ENCODE peak calls at places on chromosomes 1 and 21, in eight cellular contexts. One of them, this sample, is unnamed.

GRCh38 chr1:51998007-51998406 is 7.5 kb upstream of the RAB3B start:
- DNase-seq in NCI-H446: no peak
- DNase-seq in activated naive CD8-positive, alpha-beta T cell treated with anti-CD3 and anti-CD28 coated beads, Interleukin-2, amount 50 U/mL, for 24 hours: no peak
- DNase-seq in T-cell: no peak
- DNase-seq in stimulated activated CD8-positive, alpha-beta memory T cell treated with anti-CD3 and anti-CD28 coated beads, Interleukin-12 subunit alpha, Interleukin-12 subunit beta, amount 100 ng/mL, for 1 hour: no peak
- DNase-seq in kidney epithelial cell: no peak
- DNase-seq in endothelial cell: no peak
- DNase-seq in amygdala: no peak
- DNase-seq in this sample: no peak

GRCh38 chr1:212967767-212968166 is 17.4 kb downstream of the VASH2 start:
- DNase-seq in NCI-H446: no peak
- DNase-seq in activated naive CD8-positive, alpha-beta T cell treated with anti-CD3 and anti-CD28 coated beads, Interleukin-2, amount 50 U/mL, for 24 hours: no peak
- DNase-seq in T-cell: no peak
- DNase-seq in stimulated activated CD8-positive, alpha-beta memory T cell treated with anti-CD3 and anti-CD28 coated beads, Interleukin-12 subunit alpha, Interleukin-12 subunit beta, amount 100 ng/mL, for 1 hour: no peak
- DNase-seq in kidney epithelial cell: no peak
- DNase-seq in endothelial cell: peak; percentile 35
- DNase-seq in amygdala: no peak
- DNase-seq in this sample: no peak

GRCh38 chr1:15354580-15354965 is 55.1 kb upstream of the EFHD2 start:
- DNase-seq in NCI-H446: no peak
- DNase-seq in activated naive CD8-positive, alpha-beta T cell treated with anti-CD3 and anti-CD28 coated beads, Interleukin-2, amount 50 U/mL, for 24 hours: no peak
- DNase-seq in T-cell: no peak
- DNase-seq in stimulated activated CD8-positive, alpha-beta memory T cell treated with anti-CD3 and anti-CD28 coated beads, Interleukin-12 subunit alpha, Interleukin-12 subunit beta, amount 100 ng/mL, for 1 hour: no peak
- DNase-seq in kidney epithelial cell: no peak
- DNase-seq in endothelial cell: no peak
- DNase-seq in amygdala: no peak
- DNase-seq in this sample: no peak

GRCh38 chr1:154749078-154749760 is 120.9 kb downstream of the KCNN3 start:
- DNase-seq in NCI-H446: no peak
- DNase-seq in activated naive CD8-positive, alpha-beta T cell treated with anti-CD3 and anti-CD28 coated beads, Interleukin-2, amount 50 U/mL, for 24 hours: peak; percentile 67
- DNase-seq in T-cell: no peak
- DNase-seq in stimulated activated CD8-positive, alpha-beta memory T cell treated with anti-CD3 and anti-CD28 coated beads, Interleukin-12 subunit alpha, Interleukin-12 subunit beta, amount 100 ng/mL, for 1 hour: no peak
- DNase-seq in kidney epithelial cell: no peak
- DNase-seq in endothelial cell: no peak
- DNase-seq in amygdala: no peak
- DNase-seq in this sample: no peak

GRCh38 chr21:28750565-28750964 is 242.1 kb downstream of the LTN1 start:
- DNase-seq in NCI-H446: no peak
- DNase-seq in activated naive CD8-positive, alpha-beta T cell treated with anti-CD3 and anti-CD28 coated beads, Interleukin-2, amount 50 U/mL, for 24 hours: no peak
- DNase-seq in T-cell: no peak
- DNase-seq in stimulated activated CD8-positive, alpha-beta memory T cell treated with anti-CD3 and anti-CD28 coated beads, Interleukin-12 subunit alpha, Interleukin-12 subunit beta, amount 100 ng/mL, for 1 hour: no peak
- DNase-seq in kidney epithelial cell: no peak
- DNase-seq in endothelial cell: no peak
- DNase-seq in amygdala: no peak
- DNase-seq in this sample: no peak

GRCh38 chr1:3691421-3692204 is 39.3 kb downstream of the TP73 start:
- DNase-seq in NCI-H446: no peak
- DNase-seq in activated naive CD8-positive, alpha-beta T cell treated with anti-CD3 and anti-CD28 coated beads, Interleukin-2, amount 50 U/mL, for 24 hours: no peak
- DNase-seq in T-cell: no peak
- DNase-seq in stimulated activated CD8-positive, alpha-beta memory T cell treated with anti-CD3 and anti-CD28 coated beads, Interleukin-12 subunit alpha, Interleukin-12 subunit beta, amount 100 ng/mL, for 1 hour: no peak
- DNase-seq in kidney epithelial cell: no peak
- DNase-seq in endothelial cell: no peak
- DNase-seq in amygdala: no peak
- DNase-seq in this sample: no peak

GRCh38 chr1:15051898-15052528 is 101.5 kb upstream of the TMEM51 start:
- DNase-seq in NCI-H446: no peak
- DNase-seq in activated naive CD8-positive, alpha-beta T cell treated with anti-CD3 and anti-CD28 coated beads, Interleukin-2, amount 50 U/mL, for 24 hours: no peak
- DNase-seq in T-cell: no peak
- DNase-seq in stimulated activated CD8-positive, alpha-beta memory T cell treated with anti-CD3 and anti-CD28 coated beads, Interleukin-12 subunit alpha, Interleukin-12 subunit beta, amount 100 ng/mL, for 1 hour: no peak
- DNase-seq in kidney epithelial cell: no peak
- DNase-seq in endothelial cell: no peak
- DNase-seq in amygdala: no peak
- DNase-seq in this sample: no peak

GRCh38 chr1:192862271-192862670 is 53.4 kb downstream of the RGS2 start:
- DNase-seq in NCI-H446: no peak
- DNase-seq in activated naive CD8-positive, alpha-beta T cell treated with anti-CD3 and anti-CD28 coated beads, Interleukin-2, amount 50 U/mL, for 24 hours: no peak
- DNase-seq in T-cell: no peak
- DNase-seq in stimulated activated CD8-positive, alpha-beta memory T cell treated with anti-CD3 and anti-CD28 coated beads, Interleukin-12 subunit alpha, Interleukin-12 subunit beta, amount 100 ng/mL, for 1 hour: no peak
- DNase-seq in kidney epithelial cell: no peak
- DNase-seq in endothelial cell: no peak
- DNase-seq in amygdala: no peak
- DNase-seq in this sample: no peak

GRCh38 chr1:159879977-159880376 is 17.5 kb upstream of the VSIG8 start:
- DNase-seq in NCI-H446: no peak
- DNase-seq in activated naive CD8-positive, alpha-beta T cell treated with anti-CD3 and anti-CD28 coated beads, Interleukin-2, amount 50 U/mL, for 24 hours: no peak
- DNase-seq in T-cell: no peak
- DNase-seq in stimulated activated CD8-positive, alpha-beta memory T cell treated with anti-CD3 and anti-CD28 coated beads, Interleukin-12 subunit alpha, Interleukin-12 subunit beta, amount 100 ng/mL, for 1 hour: no peak
- DNase-seq in kidney epithelial cell: no peak
- DNase-seq in endothelial cell: no peak
- DNase-seq in amygdala: no peak
- DNase-seq in this sample: no peak

GRCh38 chr1:230713915-230714764 is at the start of gene AGT:
- DNase-seq in NCI-H446: peak; percentile 88
- DNase-seq in activated naive CD8-positive, alpha-beta T cell treated with anti-CD3 and anti-CD28 coated beads, Interleukin-2, amount 50 U/mL, for 24 hours: no peak
- DNase-seq in T-cell: no peak
- DNase-seq in stimulated activated CD8-positive, alpha-beta memory T cell treated with anti-CD3 and anti-CD28 coated beads, Interleukin-12 subunit alpha, Interleukin-12 subunit beta, amount 100 ng/mL, for 1 hour: no peak
- DNase-seq in kidney epithelial cell: peak; percentile 53
- DNase-seq in endothelial cell: no peak
- DNase-seq in amygdala: peak; percentile 36
- DNase-seq in this sample: peak; percentile 27

GRCh38 chr1:37840711-37841110 is 18.7 kb downstream of the MTF1 start:
- DNase-seq in NCI-H446: no peak
- DNase-seq in activated naive CD8-positive, alpha-beta T cell treated with anti-CD3 and anti-CD28 coated beads, Interleukin-2, amount 50 U/mL, for 24 hours: no peak
- DNase-seq in T-cell: no peak
- DNase-seq in stimulated activated CD8-positive, alpha-beta memory T cell treated with anti-CD3 and anti-CD28 coated beads, Interleukin-12 subunit alpha, Interleukin-12 subunit beta, amount 100 ng/mL, for 1 hour: no peak
- DNase-seq in kidney epithelial cell: no peak
- DNase-seq in endothelial cell: no peak
- DNase-seq in amygdala: no peak
- DNase-seq in this sample: no peak

GRCh38 chr1:85502171-85502570 is 37.2 kb upstream of the DDAH1 start:
- DNase-seq in NCI-H446: no peak
- DNase-seq in activated naive CD8-positive, alpha-beta T cell treated with anti-CD3 and anti-CD28 coated beads, Interleukin-2, amount 50 U/mL, for 24 hours: no peak
- DNase-seq in T-cell: no peak
- DNase-seq in stimulated activated CD8-positive, alpha-beta memory T cell treated with anti-CD3 and anti-CD28 coated beads, Interleukin-12 subunit alpha, Interleukin-12 subunit beta, amount 100 ng/mL, for 1 hour: no peak
- DNase-seq in kidney epithelial cell: no peak
- DNase-seq in endothelial cell: no peak
- DNase-seq in amygdala: no peak
- DNase-seq in this sample: no peak

GRCh38 chr1:167439301-167439988 is 78.9 kb downstream of the CD247 start:
- DNase-seq in NCI-H446: no peak
- DNase-seq in activated naive CD8-positive, alpha-beta T cell treated with anti-CD3 and anti-CD28 coated beads, Interleukin-2, amount 50 U/mL, for 24 hours: peak; percentile 41
- DNase-seq in T-cell: peak; percentile 37
- DNase-seq in stimulated activated CD8-positive, alpha-beta memory T cell treated with anti-CD3 and anti-CD28 coated beads, Interleukin-12 subunit alpha, Interleukin-12 subunit beta, amount 100 ng/mL, for 1 hour: no peak
- DNase-seq in kidney epithelial cell: no peak
- DNase-seq in endothelial cell: peak; percentile 53
- DNase-seq in amygdala: no peak
- DNase-seq in this sample: no peak

GRCh38 chr1:25583519-25584370 is 32.8 kb upstream of the MAN1C1 start:
- DNase-seq in NCI-H446: no peak
- DNase-seq in activated naive CD8-positive, alpha-beta T cell treated with anti-CD3 and anti-CD28 coated beads, Interleukin-2, amount 50 U/mL, for 24 hours: no peak
- DNase-seq in T-cell: no peak
- DNase-seq in stimulated activated CD8-positive, alpha-beta memory T cell treated with anti-CD3 and anti-CD28 coated beads, Interleukin-12 subunit alpha, Interleukin-12 subunit beta, amount 100 ng/mL, for 1 hour: no peak
- DNase-seq in kidney epithelial cell: no peak
- DNase-seq in endothelial cell: no peak
- DNase-seq in amygdala: no peak
- DNase-seq in this sample: no peak

GRCh38 chr1:224127925-224128819 is 14.3 kb downstream of the FBXO28 start:
- DNase-seq in NCI-H446: no peak
- DNase-seq in activated naive CD8-positive, alpha-beta T cell treated with anti-CD3 and anti-CD28 coated beads, Interleukin-2, amount 50 U/mL, for 24 hours: no peak
- DNase-seq in T-cell: no peak
- DNase-seq in stimulated activated CD8-positive, alpha-beta memory T cell treated with anti-CD3 and anti-CD28 coated beads, Interleukin-12 subunit alpha, Interleukin-12 subunit beta, amount 100 ng/mL, for 1 hour: no peak
- DNase-seq in kidney epithelial cell: no peak
- DNase-seq in endothelial cell: no peak
- DNase-seq in amygdala: no peak
- DNase-seq in this sample: no peak

This sample was measured in tibial nerve.